ENCODE peak calls at places on chromosome 17, in four cellular contexts. One of them, this sample, is unnamed.

GRCh38 chr17:27569884-27570577 is 61.0 kb upstream of the LGALS9 start:
- DNase-seq in epithelial cell of proximal tubule: no peak
- DNase-seq in AG10803: no peak
- DNase-seq in nephron progenitor cell: no peak
- DNase-seq in this sample: no peak

GRCh38 chr17:78147315-78147998 is 1.3 kb downstream of the C17orf99 start:
- DNase-seq in epithelial cell of proximal tubule: no peak
- DNase-seq in AG10803: no peak
- DNase-seq in nephron progenitor cell: no peak
- DNase-seq in this sample: no peak

GRCh38 chr17:47266782-47267181 is 13.2 kb downstream of the ITGB3 start:
- DNase-seq in epithelial cell of proximal tubule: no peak
- DNase-seq in AG10803: no peak
- DNase-seq in nephron progenitor cell: no peak
- DNase-seq in this sample: no peak

GRCh38 chr17:73429440-73430164 is 117.8 kb upstream of the CDC42EP4 start:
- DNase-seq in epithelial cell of proximal tubule: no peak
- DNase-seq in AG10803: peak
- DNase-seq in nephron progenitor cell: peak
- DNase-seq in this sample: peak

GRCh38 chr17:46832945-46833839 is 14.7 kb upstream of the WNT3 start:
- DNase-seq in epithelial cell of proximal tubule: peak
- DNase-seq in AG10803: peak
- DNase-seq in nephron progenitor cell: no peak
- DNase-seq in this sample: peak

GRCh38 chr17:73096201-73096600 is 3.7 kb upstream of the SLC39A11 start:
- DNase-seq in epithelial cell of proximal tubule: no peak
- DNase-seq in AG10803: no peak
- DNase-seq in nephron progenitor cell: no peak
- DNase-seq in this sample: no peak

GRCh38 chr17:81807839-81808238 is 3.9 kb downstream of the GCGR start:
- DNase-seq in epithelial cell of proximal tubule: no peak
- DNase-seq in AG10803: no peak
- DNase-seq in nephron progenitor cell: no peak
- DNase-seq in this sample: no peak

GRCh38 chr17:71118039-71118438 is 948.7 kb downstream of the KCNJ2 start:
- DNase-seq in epithelial cell of proximal tubule: no peak
- DNase-seq in AG10803: no peak
- DNase-seq in nephron progenitor cell: no peak
- DNase-seq in this sample: no peak

GRCh38 chr17:78897639-78897996 is 5.4 kb downstream of the CEP295NL start:
- DNase-seq in epithelial cell of proximal tubule: no peak
- DNase-seq in AG10803: no peak
- DNase-seq in nephron progenitor cell: no peak
- DNase-seq in this sample: no peak

GRCh38 chr17:56000411-56000810 is 152.9 kb upstream of the ANKFN1 start:
- DNase-seq in epithelial cell of proximal tubule: no peak
- DNase-seq in AG10803: no peak
- DNase-seq in nephron progenitor cell: no peak
- DNase-seq in this sample: no peak

GRCh38 chr17:62724398-62725146 is 83.5 kb downstream of the MARCHF10 start:
- DNase-seq in epithelial cell of proximal tubule: no peak
- DNase-seq in AG10803: no peak
- DNase-seq in nephron progenitor cell: no peak
- DNase-seq in this sample: no peak

GRCh38 chr17:42784361-42784760 is 4.0 kb downstream of the WNK4 start:
- DNase-seq in epithelial cell of proximal tubule: no peak
- DNase-seq in AG10803: no peak
- DNase-seq in nephron progenitor cell: no peak
- DNase-seq in this sample: no peak

GRCh38 chr17:81252336-81253329 is 13.5 kb downstream of the NDUFAF8 start:
- DNase-seq in epithelial cell of proximal tubule: no peak
- DNase-seq in AG10803: no peak
- DNase-seq in nephron progenitor cell: no peak
- DNase-seq in this sample: no peak

GRCh38 chr17:40445769-40446468 is 2.7 kb downstream of the IGFBP4 start:
- DNase-seq in epithelial cell of proximal tubule: no peak
- DNase-seq in AG10803: no peak
- DNase-seq in nephron progenitor cell: no peak
- DNase-seq in this sample: peak

GRCh38 chr17:40442392-40443195 is 656 bp upstream of the IGFBP4 start:
- DNase-seq in epithelial cell of proximal tubule: no peak
- DNase-seq in AG10803: no peak
- DNase-seq in nephron progenitor cell: no peak
- DNase-seq in this sample: peak

GRCh38 chr17:40443988-40444899 is 994 bp downstream of the IGFBP4 start:
- DNase-seq in epithelial cell of proximal tubule: no peak
- DNase-seq in AG10803: no peak
- DNase-seq in nephron progenitor cell: no peak
- DNase-seq in this sample: peak

GRCh38 chr17:40440166-40440565 is 3.1 kb upstream of the IGFBP4 start:
- DNase-seq in epithelial cell of proximal tubule: no peak
- DNase-seq in AG10803: no peak
- DNase-seq in nephron progenitor cell: no peak
- DNase-seq in this sample: no peak

DNA sequence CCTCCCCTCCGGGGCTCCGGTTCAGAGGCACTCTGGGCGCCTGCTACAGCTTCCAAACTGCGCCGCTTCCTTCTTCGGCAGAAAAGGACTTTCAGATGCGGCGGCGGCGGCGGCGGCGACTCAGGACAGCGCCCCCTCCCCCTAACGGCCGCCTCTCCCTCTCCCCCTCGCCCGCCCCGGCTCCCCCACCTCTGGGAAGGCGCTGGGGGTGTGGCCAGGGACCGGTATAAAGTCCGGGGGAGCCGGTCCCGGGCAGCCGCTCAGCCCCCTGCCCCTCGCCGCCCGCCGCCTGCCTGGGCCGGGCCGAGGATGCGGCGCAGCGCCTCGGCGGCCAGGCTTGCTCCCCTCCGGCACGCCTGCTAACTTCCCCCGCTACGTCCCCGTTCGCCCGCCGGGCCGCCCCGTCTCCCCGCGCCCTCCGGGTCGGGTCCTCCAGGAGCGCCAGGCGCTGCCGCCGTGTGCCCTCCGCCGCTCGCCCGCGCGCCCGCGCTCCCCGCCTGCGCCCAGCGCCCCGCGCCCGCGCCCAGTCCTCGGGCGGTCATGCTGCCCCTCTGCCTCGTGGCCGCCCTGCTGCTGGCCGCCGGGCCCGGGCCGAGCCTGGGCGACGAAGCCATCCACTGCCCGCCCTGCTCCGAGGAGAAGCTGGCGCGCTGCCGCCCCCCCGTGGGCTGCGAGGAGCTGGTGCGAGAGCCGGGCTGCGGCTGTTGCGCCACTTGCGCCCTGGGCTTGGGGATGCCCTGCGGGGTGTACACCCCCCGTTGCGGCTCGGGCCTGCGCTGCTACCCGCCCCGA is at the start of gene IGFBP4:
- DNase-seq in epithelial cell of proximal tubule: no peak
- DNase-seq in AG10803: peak
- DNase-seq in nephron progenitor cell: peak
- DNase-seq in this sample: peak
- TF ChIP-seq CTCF in epithelial cell of proximal tubule: peak
- TF ChIP-seq CTCF in AG10803: peak
- TF ChIP-seq CTCF in nephron progenitor cell: peak
- TF ChIP-seq CTCF in this sample: no peak

GRCh38 chr17:35121315-35121714 is at the start of gene FNDC8:
- DNase-seq in epithelial cell of proximal tubule: no peak
- DNase-seq in AG10803: no peak
- DNase-seq in nephron progenitor cell: no peak
- DNase-seq in this sample: no peak

GRCh38 chr17:35116845-35117244 is 2.8 kb downstream of the RAD51D start:
- DNase-seq in epithelial cell of proximal tubule: no peak
- DNase-seq in AG10803: no peak
- DNase-seq in nephron progenitor cell: no peak
- DNase-seq in this sample: no peak

GRCh38 chr17:35119370-35120185 is at the start of gene RAD51D:
- DNase-seq in epithelial cell of proximal tubule: no peak
- DNase-seq in AG10803: peak
- DNase-seq in nephron progenitor cell: peak
- DNase-seq in this sample: peak

GRCh38 chr17:35117984-35118383 is 1.7 kb downstream of the RAD51D start:
- DNase-seq in epithelial cell of proximal tubule: peak
- DNase-seq in AG10803: peak
- DNase-seq in nephron progenitor cell: no peak
- DNase-seq in this sample: peak
- TF ChIP-seq CTCF in epithelial cell of proximal tubule: peak
- TF ChIP-seq CTCF in AG10803: peak
- TF ChIP-seq CTCF in nephron progenitor cell: no peak
- TF ChIP-seq CTCF in this sample: peak

GRCh38 chr17:59899099-59899498 is 6.2 kb downstream of the RPS6KB1 start:
- DNase-seq in epithelial cell of proximal tubule: no peak
- DNase-seq in AG10803: peak
- DNase-seq in nephron progenitor cell: no peak
- DNase-seq in this sample: peak
- TF ChIP-seq CTCF in epithelial cell of proximal tubule: no peak
- TF ChIP-seq CTCF in AG10803: no peak
- TF ChIP-seq CTCF in nephron progenitor cell: no peak
- TF ChIP-seq CTCF in this sample: peak

GRCh38 chr17:57109393-57110151 is 24.5 kb downstream of the AKAP1 start:
- DNase-seq in epithelial cell of proximal tubule: no peak
- DNase-seq in AG10803: no peak
- DNase-seq in nephron progenitor cell: no peak
- DNase-seq in this sample: no peak
- TF ChIP-seq CTCF in epithelial cell of proximal tubule: peak
- TF ChIP-seq CTCF in AG10803: no peak
- TF ChIP-seq CTCF in nephron progenitor cell: peak
- TF ChIP-seq CTCF in this sample: peak

GRCh38 chr17:60529806-60530205 is 3.8 kb upstream of the APPBP2 start:
- DNase-seq in epithelial cell of proximal tubule: no peak
- DNase-seq in AG10803: no peak
- DNase-seq in nephron progenitor cell: no peak
- DNase-seq in this sample: no peak
- TF ChIP-seq CTCF in epithelial cell of proximal tubule: no peak
- TF ChIP-seq CTCF in AG10803: no peak
- TF ChIP-seq CTCF in nephron progenitor cell: no peak
- TF ChIP-seq CTCF in this sample: no peak

GRCh38 chr17:76736349-76737081 is 616 bp downstream of the SRSF2 start:
- DNase-seq in epithelial cell of proximal tubule: no peak
- DNase-seq in AG10803: peak
- DNase-seq in nephron progenitor cell: peak
- DNase-seq in this sample: peak
- TF ChIP-seq CTCF in epithelial cell of proximal tubule: peak
- TF ChIP-seq CTCF in AG10803: peak
- TF ChIP-seq CTCF in nephron progenitor cell: no peak
- TF ChIP-seq CTCF in this sample: peak

GRCh38 chr17:12667299-12667958 is 1.7 kb downstream of the MYOCD start:
- DNase-seq in epithelial cell of proximal tubule: peak
- DNase-seq in AG10803: peak
- DNase-seq in nephron progenitor cell: peak
- DNase-seq in this sample: peak
- TF ChIP-seq CTCF in epithelial cell of proximal tubule: peak
- TF ChIP-seq CTCF in AG10803: peak
- TF ChIP-seq CTCF in nephron progenitor cell: peak
- TF ChIP-seq CTCF in this sample: peak

GRCh38 chr17:49249292-49249794 is 18.8 kb upstream of the PHOSPHO1 start:
- DNase-seq in epithelial cell of proximal tubule: no peak
- DNase-seq in AG10803: peak
- DNase-seq in nephron progenitor cell: no peak
- DNase-seq in this sample: peak
- TF ChIP-seq CTCF in epithelial cell of proximal tubule: no peak
- TF ChIP-seq CTCF in AG10803: no peak
- TF ChIP-seq CTCF in nephron progenitor cell: no peak
- TF ChIP-seq CTCF in this sample: no peak

GRCh38 chr17:1109606-1110523 is 69.9 kb downstream of the ABR start:
- DNase-seq in epithelial cell of proximal tubule: no peak
- DNase-seq in AG10803: no peak
- DNase-seq in nephron progenitor cell: no peak
- DNase-seq in this sample: no peak
- TF ChIP-seq CTCF in epithelial cell of proximal tubule: no peak
- TF ChIP-seq CTCF in AG10803: peak
- TF ChIP-seq CTCF in nephron progenitor cell: no peak
- TF ChIP-seq CTCF in this sample: no peak

This sample was measured in fibroblast of the aortic adventitia.